ENCODE peak calls at places on chromosomes 11 and 22, in four cellular contexts. One of them, this sample, is unnamed. For H3K9me3, the result is how much of the 10 kb centered on the place peaks cover.

GRCh38 chr11:118917488-118918127 is 8.1 kb downstream of the BCL9L start:
- DNase-seq in fibroblast of lung: peak
- DNase-seq in adrenal gland: peak
- DNase-seq in uterus: peak
- DNase-seq in this sample: peak

GRCh38 chr22:33883561-33883960 is 36.7 kb downstream of the LARGE1 start:
- DNase-seq in uterus: no peak
- DNase-seq in adrenal gland: no peak
- DNase-seq in fibroblast of lung: no peak
- DNase-seq in this sample: no peak

GRCh38 chr22:48491451-48491941 is 1336.2 kb downstream of the BRD1 start:
- DNase-seq in uterus: no peak
- DNase-seq in adrenal gland: no peak
- DNase-seq in fibroblast of lung: no peak
- DNase-seq in this sample: no peak

GRCh38 chr11:94417386-94417987 is 16.3 kb upstream of the GPR83 start:
- DNase-seq in adrenal gland: no peak
- DNase-seq in fibroblast of lung: peak
- DNase-seq in uterus: no peak
- DNase-seq in this sample: no peak

GRCh38 chr11:28505216-28505615 is 397.0 kb downstream of the METTL15 start:
- DNase-seq in uterus: no peak
- DNase-seq in fibroblast of lung: no peak
- DNase-seq in adrenal gland: no peak
- DNase-seq in this sample: no peak

GRCh38 chr11:37788141-37788877 is 1190.3 kb upstream of the RAG2 start:
- DNase-seq in adrenal gland: no peak
- DNase-seq in uterus: no peak
- DNase-seq in fibroblast of lung: peak
- DNase-seq in this sample: no peak

GRCh38 chr22:23103199-23103954 is 33.1 kb downstream of the GNAZ start:
- DNase-seq in fibroblast of lung: no peak
- DNase-seq in uterus: no peak
- DNase-seq in adrenal gland: no peak
- DNase-seq in this sample: no peak

GRCh38 chr11:62151737-62152102 is 27.9 kb downstream of the INCENP start:
- DNase-seq in fibroblast of lung: no peak
- DNase-seq in adrenal gland: no peak
- DNase-seq in uterus: no peak
- DNase-seq in this sample: no peak

GRCh38 chr11:134442246-134442645 is 30.2 kb upstream of the B3GAT1 start:
- DNase-seq in adrenal gland: no peak
- DNase-seq in fibroblast of lung: no peak
- DNase-seq in uterus: no peak
- DNase-seq in this sample: no peak

GRCh38 chr11:2650343-2650867 is 49.4 kb downstream of the KCNQ1OT1 start:
- DNase-seq in uterus: no peak
- DNase-seq in adrenal gland: no peak
- DNase-seq in fibroblast of lung: no peak
- DNase-seq in this sample: no peak
- H3K9me3 ChIP-seq in uterus: under half
- H3K9me3 ChIP-seq in adrenal gland: under half
- H3K9me3 ChIP-seq in fibroblast of lung: under half
- H3K9me3 ChIP-seq in this sample: under half

DNA sequence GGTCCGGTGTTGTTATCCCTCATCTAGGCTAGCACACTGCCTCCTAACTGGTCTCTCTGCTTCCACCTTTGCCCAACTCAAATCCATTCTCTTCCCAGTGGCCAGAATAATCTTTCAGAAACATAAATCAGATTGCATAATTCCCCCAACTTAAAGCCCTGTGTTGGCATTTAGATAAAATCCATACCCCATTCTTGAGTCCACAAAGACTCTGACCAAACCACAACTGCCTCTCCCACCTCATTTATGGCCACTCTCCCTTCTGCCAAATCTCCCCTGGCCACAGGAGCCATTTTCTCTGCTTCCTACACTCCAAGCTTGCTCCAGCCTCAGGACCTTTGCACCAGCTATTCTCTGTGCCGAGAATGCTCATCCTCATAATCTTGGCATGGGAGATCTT is 36.8 kb downstream of the IL18 start:
- DNase-seq in fibroblast of lung: no peak
- DNase-seq in uterus: no peak
- DNase-seq in adrenal gland: no peak
- DNase-seq in this sample: no peak
- H3K9me3 ChIP-seq in fibroblast of lung: under half
- H3K9me3 ChIP-seq in uterus: under half
- H3K9me3 ChIP-seq in adrenal gland: under half
- H3K9me3 ChIP-seq in this sample: under half

DNA sequence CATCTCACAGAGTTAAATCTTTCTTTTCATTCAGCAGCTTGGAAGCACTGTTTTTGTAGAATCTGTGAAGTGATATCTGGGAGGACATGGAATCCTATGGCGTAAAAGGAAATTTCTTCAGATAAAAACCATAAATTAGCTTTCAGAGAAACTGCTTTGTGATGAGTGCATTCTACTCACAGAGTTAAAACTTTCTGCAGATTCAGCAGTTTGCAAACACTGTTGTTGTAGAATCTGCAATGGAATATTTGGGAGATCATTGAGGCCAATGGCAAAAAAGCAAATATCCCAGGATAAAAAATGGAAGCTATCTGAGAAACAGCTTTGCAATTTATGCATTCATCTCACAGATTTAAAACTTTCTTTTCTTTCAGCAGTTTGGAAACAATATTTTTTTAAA is 180.6 kb downstream of the OR4A47 start:
- DNase-seq in uterus: no peak
- DNase-seq in fibroblast of lung: no peak
- DNase-seq in adrenal gland: no peak
- DNase-seq in this sample: no peak
- H3K9me3 ChIP-seq in uterus: under half
- H3K9me3 ChIP-seq in fibroblast of lung: under half
- H3K9me3 ChIP-seq in adrenal gland: under half
- H3K9me3 ChIP-seq in this sample: under half

GRCh38 chr22:49551446-49551845 is 276.2 kb downstream of the BRD1 start:
- DNase-seq in uterus: no peak
- DNase-seq in adrenal gland: no peak
- DNase-seq in fibroblast of lung: no peak
- DNase-seq in this sample: no peak
- H3K9me3 ChIP-seq in uterus: under half
- H3K9me3 ChIP-seq in adrenal gland: under half
- H3K9me3 ChIP-seq in fibroblast of lung: under half
- H3K9me3 ChIP-seq in this sample: under half